ENCODE peak calls at places on chromosomes 16 and 17, in eight cellular contexts. T is GM12878, H is astrocyte, B is tibial nerve, V is K562, U is transverse colon, C is GM12864, O is IMR-90. N is an unnamed sample.

GRCh38 chr16:8986111-8986510 is 22.4 kb upstream of the USP7 start:
- DNase-seq in H (no peak), T (no peak), O (no peak), B (no peak), U (peak), C (no peak), V (no peak), N (no peak)

GRCh38 chr17:4899341-4900230 is at the start of gene C17orf107:
- DNase-seq in C (peak), B (peak), T (no peak), H (peak), U (peak), O (peak), V (no peak), N (no peak)

GRCh38 chr17:78237403-78238012 is 6.1 kb downstream of the TMEM235 start:
- DNase-seq in C (no peak), B (no peak), U (no peak), O (no peak), V (no peak), H (no peak), T (no peak), N (no peak)

GRCh38 chr17:47949197-47949759 is 7.9 kb downstream of the PNPO start:
- DNase-seq in B (peak), U (peak), H (peak), O (peak), T (peak), V (peak), C (no peak), N (no peak)

GRCh38 chr16:53982631-53983042 is 278.7 kb downstream of the FTO start:
- DNase-seq in V (no peak), C (no peak), B (no peak), O (no peak), U (no peak), T (no peak), H (no peak), N (no peak)

GRCh38 chr17:30309591-30309990 is 17.8 kb upstream of the BLMH start:
- DNase-seq in V (no peak), T (no peak), C (no peak), H (peak), U (no peak), B (no peak), O (no peak), N (no peak)

GRCh38 chr17:75525806-75526554 is 483 bp downstream of the LLGL2 start:
- DNase-seq in T (no peak), O (no peak), V (no peak), C (no peak), H (no peak), U (peak), B (no peak), N (no peak)

GRCh38 chr16:89013692-89014455 is 36.9 kb upstream of the CBFA2T3 start:
- DNase-seq in B (no peak), H (no peak), U (no peak), C (no peak), V (no peak), O (no peak), T (no peak), N (no peak)

GRCh38 chr17:17768415-17769088 is 68.2 kb downstream of the SREBF1 start:
- DNase-seq in V (no peak), H (no peak), O (no peak), T (no peak), C (no peak), U (no peak), B (no peak), N (no peak)

GRCh38 chr16:87954826-87955225 is 3.6 kb downstream of the BANP start:
- DNase-seq in T (no peak), H (no peak), O (no peak), V (no peak), U (peak), C (no peak), B (no peak), N (no peak)

GRCh38 chr16:27894441-27894840 is 169.1 kb downstream of the GSG1L start:
- DNase-seq in V (no peak), T (no peak), B (no peak), U (no peak), C (no peak), H (no peak), O (no peak), N (no peak)

GRCh38 chr16:24988593-24989338 is 26.4 kb downstream of the ARHGAP17 start:
- DNase-seq in C (no peak), H (peak), U (peak), T (no peak), V (no peak), B (peak), O (peak), N (peak)

GRCh38 chr16:53093162-53093744 is 38.5 kb downstream of the CHD9 start:
- DNase-seq in C (no peak), H (no peak), T (no peak), V (no peak), B (no peak), U (no peak), O (no peak), N (no peak)

GRCh38 chr16:89431158-89431584 is 59.2 kb downstream of the ANKRD11 start:
- DNase-seq in T (no peak), B (no peak), U (peak), V (no peak), O (peak), C (no peak), H (peak), N (peak)

GRCh38 chr16:4682084-4682581 is 11.2 kb upstream of the NUDT16L1 start:
- DNase-seq in T (no peak), U (no peak), O (no peak), C (no peak), H (no peak), V (no peak), B (no peak), N (no peak)

GRCh38 chr16:74169687-74170522 is 126.7 kb upstream of the PSMD7 start:
- DNase-seq in H (no peak), B (no peak), V (no peak), U (no peak), C (no peak), T (no peak), O (peak), N (no peak)

GRCh38 chr17:17391575-17392370 is 85.0 kb upstream of the MED9 start:
- DNase-seq in O (no peak), B (no peak), H (peak), V (peak), U (peak), T (peak), C (peak), N (no peak)

GRCh38 chr17:56661906-56662305 is 68.4 kb downstream of the NOG start:
- DNase-seq in O (no peak), H (no peak), U (no peak), C (no peak), B (no peak), V (no peak), T (no peak), N (no peak)
- TF ChIP-seq CTCF in O (no peak), H (no peak), U (no peak), C (no peak), B (no peak), V (no peak), T (no peak), N (peak)

DNA sequence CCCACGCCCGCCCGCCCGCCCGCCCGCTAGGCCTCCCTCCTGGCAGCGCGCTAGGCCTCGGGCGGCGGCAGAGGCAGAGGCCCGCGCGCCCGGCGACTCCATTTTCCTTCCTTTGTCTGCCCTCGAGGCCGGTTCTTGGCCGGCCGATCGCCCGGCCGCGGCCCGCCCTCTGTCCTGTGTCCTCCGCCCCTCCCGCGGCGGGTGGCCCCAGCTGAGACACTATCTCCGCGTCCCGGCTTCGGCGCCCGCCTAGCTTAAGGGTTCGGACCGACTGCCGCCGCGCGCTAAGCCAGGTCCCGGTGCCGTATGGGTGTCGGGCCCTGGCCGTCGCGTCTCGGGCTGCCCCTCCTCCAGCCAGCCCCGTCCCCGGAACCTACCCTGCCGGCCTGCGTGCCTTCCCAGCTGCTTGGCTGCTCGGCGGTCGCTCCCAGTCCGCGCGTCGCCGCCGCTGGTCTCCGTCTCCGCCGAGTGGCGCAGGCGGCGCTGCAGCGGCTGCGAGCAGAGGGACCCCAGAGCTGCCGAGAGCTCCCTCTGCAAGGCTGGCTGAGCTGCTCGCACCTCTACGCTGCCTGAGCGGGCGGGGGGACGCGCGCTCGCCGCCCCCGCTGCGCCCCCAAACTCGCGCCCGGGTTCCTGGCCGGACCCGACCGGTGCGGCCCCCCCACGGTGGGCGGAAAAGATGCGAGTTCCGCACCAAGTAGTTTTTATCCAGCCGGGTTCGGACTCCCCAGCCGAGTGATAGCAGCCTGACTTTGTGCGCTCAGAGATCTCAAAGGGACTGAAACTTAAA is 787 bp downstream of the CTCF start:
- DNase-seq in V (peak), U (peak), H (peak), B (no peak), C (no peak), O (peak), T (no peak), N (no peak)
- TF ChIP-seq CTCF in V (peak), U (no peak), H (no peak), B (peak), C (peak), O (peak), T (peak), N (peak)

GRCh38 chr16:48231675-48232214 is 12.4 kb upstream of the LONP2 start:
- DNase-seq in O (peak), V (peak), T (no peak), B (no peak), H (peak), U (peak), C (no peak), N (no peak)
- TF ChIP-seq CTCF in O (peak), V (peak), T (peak), B (no peak), H (peak), U (peak), C (peak), N (peak)

GRCh38 chr17:29283496-29283895 is 10.5 kb downstream of the NUFIP2 start:
- DNase-seq in T (no peak), V (no peak), B (no peak), C (no peak), H (no peak), U (no peak), O (no peak), N (no peak)
- TF ChIP-seq CTCF in T (no peak), V (no peak), B (no peak), C (peak), H (no peak), U (no peak), O (no peak), N (peak)

GRCh38 chr16:1877804-1878203 is 5.8 kb upstream of the MEIOB start:
- DNase-seq in B (no peak), H (no peak), U (peak), C (no peak), V (no peak), T (no peak), O (no peak), N (no peak)

GRCh38 chr16:1876468-1876867 is 4.5 kb upstream of the MEIOB start:
- DNase-seq in H (no peak), U (no peak), T (peak), B (no peak), O (no peak), C (peak), V (no peak), N (no peak)

GRCh38 chr16:1871974-1872635 is at the start of gene MEIOB:
- DNase-seq in H (no peak), C (no peak), V (peak), B (no peak), T (no peak), U (peak), O (no peak), N (no peak)

GRCh38 chr16:1877089-1877488 is 5.1 kb upstream of the MEIOB start:
- DNase-seq in T (no peak), U (peak), H (no peak), B (no peak), O (no peak), V (no peak), C (no peak), N (no peak)

DNA sequence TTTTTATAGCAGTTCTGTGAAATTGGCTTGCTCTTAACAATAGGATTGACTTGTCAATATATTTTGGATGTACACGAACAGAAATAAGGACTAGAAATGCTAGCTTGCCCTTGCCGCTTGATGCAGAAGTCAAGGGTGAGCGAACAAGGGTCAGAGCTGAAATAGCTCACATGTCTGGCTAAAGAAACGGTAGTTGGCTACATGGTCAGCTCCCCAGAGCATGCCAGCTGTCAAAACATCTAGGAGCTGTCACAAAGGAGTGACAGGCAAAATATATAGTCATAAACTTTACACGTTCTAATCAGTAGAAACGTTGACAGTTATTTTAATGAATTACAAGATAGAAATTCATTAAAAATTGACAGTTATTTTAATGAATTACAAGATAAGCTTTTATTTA is 2.9 kb upstream of the MEIOB start:
- DNase-seq in V (no peak), O (no peak), T (no peak), H (no peak), C (no peak), B (no peak), U (no peak), N (no peak)
- TF ChIP-seq CTCF in V (no peak), O (no peak), T (no peak), H (no peak), C (no peak), B (no peak), U (no peak), N (no peak)

GRCh38 chr16:50464325-50465290 is 83.6 kb upstream of the NKD1 start:
- DNase-seq in O (no peak), B (no peak), T (no peak), V (no peak), C (no peak), U (no peak), H (no peak), N (no peak)
- TF ChIP-seq CTCF in O (no peak), B (no peak), T (peak), V (peak), C (peak), U (no peak), H (peak), N (no peak)

DNA sequence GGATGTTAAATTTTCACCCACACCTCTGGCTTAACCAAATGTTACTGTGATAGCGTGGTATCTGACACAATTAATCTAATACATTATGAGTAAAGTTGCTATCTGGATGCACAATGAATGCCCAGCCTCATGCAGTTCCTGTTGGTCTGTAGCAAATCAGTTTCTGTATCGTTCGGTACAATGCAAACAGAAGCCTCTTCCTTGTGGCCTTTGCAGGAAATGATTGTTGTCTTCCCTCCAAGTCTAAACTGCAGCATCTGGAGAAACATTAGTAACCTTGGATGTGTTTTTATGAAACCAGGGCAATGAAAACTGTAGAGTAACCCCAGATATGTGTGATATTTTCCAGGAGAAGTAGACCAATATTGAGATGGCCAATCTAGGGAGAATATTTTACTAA is 46.8 kb downstream of the CYB561 start:
- DNase-seq in T (no peak), O (peak), V (no peak), C (no peak), B (no peak), H (peak), U (no peak), N (peak)
- TF ChIP-seq CTCF in T (no peak), O (no peak), V (no peak), C (no peak), B (no peak), H (no peak), U (no peak), N (no peak)

GRCh38 chr17:73650147-73650546 is 5.9 kb upstream of the SDK2 start:
- DNase-seq in T (no peak), C (no peak), U (peak), V (no peak), H (no peak), O (no peak), B (no peak), N (no peak)

GRCh38 chr17:73654241-73654640 is 10.0 kb upstream of the SDK2 start:
- DNase-seq in C (no peak), O (no peak), B (no peak), U (no peak), H (no peak), T (no peak), V (no peak), N (no peak)

GRCh38 chr17:73650617-73651200 is 6.5 kb upstream of the SDK2 start:
- DNase-seq in H (no peak), V (no peak), U (peak), B (no peak), C (no peak), O (no peak), T (no peak), N (no peak)

GRCh38 chr17:73653810-73654209 is 9.6 kb upstream of the SDK2 start:
- DNase-seq in U (no peak), T (no peak), V (no peak), B (no peak), H (no peak), O (no peak), C (no peak), N (no peak)

DNA sequence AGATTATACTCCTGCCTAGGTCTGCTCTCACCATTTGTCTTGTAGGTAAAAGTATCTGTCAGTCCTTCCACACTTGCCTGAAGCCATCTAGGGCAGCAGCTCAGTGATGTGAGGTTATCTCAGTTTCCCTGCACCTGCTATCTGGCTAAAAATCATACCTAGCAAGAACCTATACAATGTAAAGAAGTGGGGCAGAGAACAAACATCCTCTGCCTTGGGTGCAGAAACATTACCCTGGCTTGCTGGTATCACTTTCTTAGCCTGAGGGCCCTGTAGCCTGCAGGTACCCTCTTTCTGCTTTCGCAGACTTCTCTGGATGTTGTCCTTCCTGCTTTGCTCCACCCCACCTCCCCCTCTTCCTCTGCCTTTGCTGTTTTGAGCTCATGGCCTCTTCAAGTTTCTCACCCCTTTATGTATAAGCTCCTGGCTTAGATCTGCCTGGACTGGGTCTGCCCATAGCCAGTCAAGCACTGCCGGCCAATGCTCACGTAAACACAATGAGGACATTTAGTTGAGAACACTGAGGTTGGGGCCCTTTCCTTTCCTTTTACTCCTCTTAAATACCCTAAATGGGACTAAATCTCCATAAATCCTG is 8.7 kb upstream of the SDK2 start:
- DNase-seq in C (no peak), B (no peak), U (no peak), O (no peak), V (no peak), H (no peak), T (no peak), N (no peak)
- TF ChIP-seq CTCF in C (no peak), B (no peak), U (no peak), O (no peak), V (no peak), H (no peak), T (no peak), N (no peak)

GRCh38 chr16:50245417-50246298 is 20.7 kb upstream of the ADCY7 start:
- DNase-seq in H (peak), O (peak), V (peak), U (peak), C (no peak), T (no peak), B (no peak), N (no peak)
- TF ChIP-seq CTCF in H (no peak), O (peak), V (no peak), U (no peak), C (peak), T (peak), B (no peak), N (peak)